ENCODE peak calls at places on chromosomes 16 and 17, in four cellular contexts. C, N, K and S are unnamed samples.

GRCh38 chr16:89658221-89658879 is 714 bp downstream of the SPATA33 start:
- DNase-seq in C (no peak), N (no peak), K (peak), S (no peak)

GRCh38 chr17:17059301-17059890 is 17.1 kb downstream of the MPRIP start:
- DNase-seq in C (no peak), N (no peak), K (no peak), S (peak)

GRCh38 chr16:74771656-74772315 is 2.8 kb downstream of the FA2H start:
- DNase-seq in C (peak), N (no peak), K (no peak), S (no peak)

GRCh38 chr17:27888945-27889344 is 4.2 kb downstream of the LYRM9 start:
- DNase-seq in C (no peak), N (peak), K (no peak), S (peak)

GRCh38 chr16:54588026-54588425 is 301.4 kb upstream of the IRX3 start:
- DNase-seq in C (no peak), N (no peak), K (no peak), S (no peak)

GRCh38 chr16:86379505-86379846 is 130.9 kb upstream of the FOXF1 start:
- DNase-seq in C (no peak), N (no peak), K (no peak), S (no peak)

GRCh38 chr16:19130852-19131808 is 17.4 kb downstream of the ITPRIPL2 start:
- DNase-seq in C (no peak), N (no peak), K (no peak), S (no peak)

GRCh38 chr17:37158290-37158689 is 209.5 kb downstream of the AATF start:
- DNase-seq in C (no peak), N (no peak), K (no peak), S (no peak)

GRCh38 chr17:40019140-40019991 is 4.1 kb downstream of the CSF3 start:
- DNase-seq in C (no peak), N (no peak), K (no peak), S (peak)

GRCh38 chr17:70307430-70307829 is 138.1 kb downstream of the KCNJ2 start:
- DNase-seq in C (no peak), N (no peak), K (no peak), S (no peak)

GRCh38 chr17:83137523-83137922 is 58.1 kb downstream of the METRNL start:
- DNase-seq in C (no peak), N (no peak), K (no peak), S (no peak)

GRCh38 chr16:75996491-75996890 is 270.2 kb upstream of the CPHXL start:
- DNase-seq in C (no peak), N (no peak), K (no peak), S (no peak)

GRCh38 chr17:2926019-2926650 is 129.9 kb downstream of the RAP1GAP2 start:
- DNase-seq in C (no peak), N (no peak), K (no peak), S (no peak)

GRCh38 chr16:50573947-50574751 is 26.0 kb downstream of the NKD1 start:
- DNase-seq in C (no peak), N (no peak), K (no peak), S (no peak)

GRCh38 chr17:81456091-81456490 is 56.5 kb downstream of the ACTG1 start:
- DNase-seq in C (no peak), N (no peak), K (no peak), S (no peak)

GRCh38 chr16:14957576-14958322 is 17.1 kb upstream of the PDXDC1 start:
- DNase-seq in C (no peak), N (no peak), K (no peak), S (no peak)

GRCh38 chr17:3019761-3020160 is 43.6 kb downstream of the OR1D5 start:
- DNase-seq in C (no peak), N (no peak), K (no peak), S (no peak)

GRCh38 chr17:80455328-80455710 is 21.1 kb downstream of the NPTX1 start:
- DNase-seq in C (no peak), N (peak), K (no peak), S (peak)

GRCh38 chr16:11156401-11156800 is 99.6 kb downstream of the SOCS1 start:
- DNase-seq in C (no peak), N (no peak), K (no peak), S (no peak)

GRCh38 chr17:49338883-49339282 is 23.2 kb downstream of the ZNF652 start:
- DNase-seq in C (no peak), N (no peak), K (peak), S (no peak)

GRCh38 chr17:31274252-31274651 is 22.8 kb downstream of the OMG start:
- DNase-seq in C (no peak), N (peak), K (no peak), S (no peak)

GRCh38 chr17:55480907-55481306 is 30.3 kb downstream of the SMIM36 start:
- DNase-seq in C (no peak), N (no peak), K (no peak), S (no peak)

GRCh38 chr16:4690946-4691665 is 2.3 kb upstream of the NUDT16L1 start:
- DNase-seq in C (no peak), N (no peak), K (no peak), S (no peak)

GRCh38 chr17:4566785-4567184 is 6.4 kb upstream of the GGT6 start:
- DNase-seq in C (no peak), N (peak), K (peak), S (peak)
- TF ChIP-seq CREM in C (no peak), N (no peak), K (no peak), S (no peak)

DNA sequence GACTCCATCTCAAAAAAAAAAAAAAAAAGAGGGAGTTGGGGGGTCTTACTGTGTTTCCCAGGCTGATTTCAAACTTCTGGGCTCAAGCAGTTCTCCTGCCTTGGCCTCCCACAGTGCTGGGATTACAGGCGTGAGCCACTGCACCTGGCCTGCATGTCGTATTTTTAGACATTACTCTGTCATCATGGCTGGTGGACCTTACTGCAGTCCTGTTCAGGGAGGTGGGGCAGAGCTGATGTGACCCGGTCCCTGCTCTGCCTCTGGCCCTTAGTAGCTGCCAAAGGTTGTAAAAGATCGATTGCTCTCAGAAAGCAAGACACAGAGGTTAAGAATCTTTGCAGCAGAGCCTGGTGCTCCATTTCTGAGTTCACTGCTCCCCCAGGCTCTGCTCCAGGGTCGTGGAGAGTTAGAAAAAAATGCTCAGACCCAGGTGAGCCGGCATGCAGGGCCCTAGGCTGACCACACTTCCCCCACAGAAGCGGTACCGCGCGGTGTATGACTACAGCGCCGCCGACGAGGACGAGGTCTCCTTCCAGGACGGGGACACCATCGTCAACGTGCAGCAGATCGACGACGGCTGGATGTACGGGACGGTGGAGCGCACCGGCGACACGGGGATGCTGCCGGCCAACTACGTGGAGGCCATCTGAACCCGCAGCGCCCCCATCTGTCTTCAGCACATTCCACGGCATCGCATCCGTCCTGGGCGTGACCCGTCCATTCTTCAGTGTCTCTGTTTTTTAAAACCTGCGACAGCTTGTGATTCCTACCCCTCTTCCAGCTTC is 7.1 kb upstream of the LASP1NB start:
- DNase-seq in C (no peak), N (no peak), K (peak), S (peak)
- TF ChIP-seq CREM in C (no peak), N (no peak), K (no peak), S (no peak)

GRCh38 chr16:84595052-84595481 is 22.8 kb downstream of the COTL1 start:
- DNase-seq in C (no peak), N (no peak), K (no peak), S (no peak)
- TF ChIP-seq CREM in C (no peak), N (no peak), K (no peak), S (no peak)

DNA sequence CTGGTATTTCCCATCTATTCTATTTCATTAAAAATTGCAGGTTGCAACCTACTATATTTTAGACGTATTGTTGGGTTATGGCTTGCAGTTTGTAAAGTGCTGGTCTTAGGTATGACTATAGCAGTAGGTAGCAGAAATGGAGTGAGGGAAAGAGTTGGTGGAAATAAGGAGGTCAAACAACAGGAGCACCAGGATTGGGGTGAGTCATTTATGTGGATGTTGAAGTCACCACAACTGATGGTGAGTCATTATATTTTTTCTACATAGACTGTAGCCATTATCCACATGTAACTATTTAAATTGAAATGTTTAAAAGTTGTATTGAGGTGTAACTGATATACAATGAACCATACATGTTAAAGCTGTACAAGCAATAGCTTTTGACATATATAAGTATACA is 25.0 kb upstream of the HS3ST3A1 start:
- DNase-seq in C (no peak), N (no peak), K (peak), S (no peak)
- TF ChIP-seq CREM in C (no peak), N (no peak), K (no peak), S (no peak)

GRCh38 chr16:70267516-70267915 is 15.8 kb upstream of the EXOSC6 start:
- DNase-seq in C (no peak), N (peak), K (peak), S (peak)
- TF ChIP-seq CREM in C (no peak), N (no peak), K (no peak), S (no peak)

GRCh38 chr17:32525116-32525515 is 38.3 kb downstream of the CDK5R1 start:
- DNase-seq in C (no peak), N (no peak), K (no peak), S (no peak)
- TF ChIP-seq CREM in C (no peak), N (no peak), K (no peak), S (no peak)

GRCh38 chr17:78276098-78276497 is 44.7 kb downstream of the TMEM235 start:
- DNase-seq in C (peak), N (no peak), K (no peak), S (no peak)

GRCh38 chr17:78279360-78279990 is 48.0 kb downstream of the TMEM235 start:
- DNase-seq in C (no peak), N (no peak), K (no peak), S (no peak)

GRCh38 chr17:78275355-78275754 is 43.9 kb downstream of the TMEM235 start:
- DNase-seq in C (no peak), N (no peak), K (no peak), S (no peak)

GRCh38 chr17:78276499-78276898 is 45.1 kb downstream of the TMEM235 start:
- DNase-seq in C (no peak), N (no peak), K (no peak), S (no peak)

DNA sequence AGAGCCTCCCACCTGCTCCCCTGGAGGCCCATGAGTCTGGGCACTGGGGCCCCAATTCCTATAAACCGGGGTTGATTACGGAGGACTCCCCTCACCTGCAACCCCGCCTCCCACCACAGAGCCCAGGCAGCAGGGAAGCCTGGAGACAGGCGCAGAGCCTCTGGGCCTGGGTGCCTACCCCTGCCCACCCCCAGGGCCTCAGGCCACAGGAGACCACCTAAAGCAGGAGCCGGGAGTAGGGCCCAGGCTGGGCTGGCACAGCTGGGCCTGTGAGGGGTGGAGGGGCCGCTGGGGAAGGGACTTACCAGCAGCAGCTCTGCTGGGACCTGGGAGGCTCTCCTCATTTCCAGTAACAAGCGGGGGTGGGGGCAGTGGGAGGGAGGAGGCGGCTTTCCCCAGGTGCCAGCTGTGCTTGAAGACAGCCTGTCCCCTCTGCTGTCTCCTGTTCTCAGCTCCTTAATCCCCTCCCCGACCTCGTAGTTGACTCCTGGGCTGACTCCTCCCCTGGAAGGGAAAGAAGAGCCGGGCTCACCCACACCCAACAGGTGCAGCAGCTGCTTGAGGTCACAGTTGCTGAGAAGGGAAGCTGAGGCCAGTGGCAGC is 46.8 kb downstream of the TMEM235 start:
- DNase-seq in C (no peak), N (no peak), K (peak), S (peak)
- TF ChIP-seq CREM in C (no peak), N (no peak), K (no peak), S (no peak)

DNA sequence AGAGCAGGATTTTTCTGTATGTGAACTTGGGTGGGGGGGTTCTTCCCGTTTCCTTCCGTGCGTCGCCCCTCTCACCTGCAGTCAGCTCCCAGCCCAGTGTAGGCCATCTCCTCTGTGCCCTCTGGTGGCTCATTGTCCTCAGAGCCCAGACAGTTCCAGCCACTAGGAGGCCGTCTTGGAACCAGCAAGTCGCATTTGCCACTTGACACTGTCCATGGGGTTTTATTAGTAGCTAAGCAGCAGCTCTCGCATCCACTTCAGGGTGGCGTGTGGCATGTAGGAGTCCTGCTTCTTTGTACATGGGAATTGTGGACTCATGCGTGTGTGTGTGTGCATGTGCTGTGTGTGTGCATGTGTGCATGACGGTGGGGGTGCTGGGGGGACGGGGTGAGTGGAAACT is 74.0 kb downstream of the SEC14L1 start:
- DNase-seq in C (no peak), N (peak), K (peak), S (peak)
- TF ChIP-seq CREM in C (no peak), N (no peak), K (no peak), S (no peak)